ENCODE peak calls at places on chromosomes 11 and 22, in four cellular contexts. J is IMR-90, D is OCI-LY7, K is neural crest cell. P is an unnamed sample.

GRCh38 chr22:27317156-27317555 is 484.4 kb downstream of the MN1 start:
- DNase-seq in J (no peak), D (no peak), K (no peak), P (no peak)

GRCh38 chr11:107198490-107199007 is 180.3 kb upstream of the GUCY1A2 start:
- DNase-seq in J (no peak), D (no peak), K (no peak), P (no peak)

GRCh38 chr11:86575208-86575855 is 97.1 kb downstream of the ME3 start:
- DNase-seq in J (peak), D (no peak), K (no peak), P (no peak)

GRCh38 chr11:43830928-43831440 is 49.6 kb upstream of the ALKBH3 start:
- DNase-seq in J (peak), D (no peak), K (no peak), P (no peak)

GRCh38 chr11:6229911-6230310 is 4.5 kb downstream of the FHIP1B start:
- DNase-seq in J (no peak), D (peak), K (no peak), P (no peak)

GRCh38 chr22:35961480-35961902 is 67.1 kb downstream of the RBFOX2 start:
- DNase-seq in J (peak), D (no peak), K (no peak), P (no peak)

GRCh38 chr22:24101966-24102365 is 79.3 kb upstream of the SUSD2 start:
- DNase-seq in J (no peak), D (no peak), K (no peak), P (no peak)

GRCh38 chr22:33864723-33865130 is 55.5 kb downstream of the LARGE1 start:
- DNase-seq in J (peak), D (no peak), K (no peak), P (no peak)

GRCh38 chr11:39374963-39375698 is 2084.3 kb downstream of the LRRC4C start:
- DNase-seq in J (peak), D (peak), K (peak), P (peak)

GRCh38 chr22:46863794-46864193 is 101.3 kb downstream of the TBC1D22A start:
- DNase-seq in J (no peak), D (no peak), K (no peak), P (no peak)

GRCh38 chr11:78432058-78432515 is 14.5 kb upstream of the GAB2 start:
- DNase-seq in J (no peak), D (no peak), K (peak), P (no peak)

GRCh38 chr22:38490915-38491314 is 15.2 kb downstream of the DDX17 start:
- DNase-seq in J (peak), D (no peak), K (no peak), P (no peak)

GRCh38 chr11:76270387-76270786 is 64.1 kb upstream of the WNT11 start:
- DNase-seq in J (no peak), D (no peak), K (no peak), P (no peak)

DNA sequence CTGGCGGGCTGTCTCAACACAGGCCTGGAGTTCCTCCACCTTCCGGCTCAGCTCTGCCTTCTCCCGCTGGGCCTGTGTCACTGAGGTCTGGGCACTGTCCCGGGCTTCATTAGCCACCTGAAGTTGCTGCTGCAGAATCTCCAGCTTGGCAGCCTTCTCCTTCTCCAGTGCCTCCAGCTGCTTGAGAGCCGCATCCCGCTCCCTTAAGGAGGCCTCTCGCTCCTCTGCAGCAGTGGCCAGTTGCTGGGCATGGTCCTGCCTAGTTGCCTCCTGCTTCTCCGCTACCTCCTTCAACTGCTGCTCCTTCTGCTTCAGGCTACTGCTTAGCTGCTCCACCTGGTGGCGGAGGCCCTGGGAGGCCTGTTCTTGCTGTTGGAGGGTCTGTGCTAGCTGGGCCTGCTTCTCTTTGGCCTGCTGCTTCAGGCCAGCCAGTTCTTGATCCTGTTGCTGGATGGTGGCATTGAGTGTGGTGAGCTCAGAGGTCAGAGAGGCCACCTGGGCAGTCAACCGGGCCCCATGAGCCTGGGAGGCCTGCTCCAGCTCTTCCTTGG is 16.9 kb downstream of the IL18BP start:
- DNase-seq in J (peak), D (peak), K (no peak), P (no peak)
- TF ChIP-seq CTCF in J (peak), D (peak), K (peak), P (peak)

GRCh38 chr22:19360300-19360792 is 68.8 kb upstream of the CLTCL1 start:
- DNase-seq in J (no peak), D (no peak), K (no peak), P (no peak)
- TF ChIP-seq CTCF in J (no peak), D (no peak), K (no peak), P (no peak)

GRCh38 chr11:84390441-84391078 is 1104.4 kb upstream of the CCDC90B start:
- DNase-seq in J (no peak), D (no peak), K (no peak), P (no peak)
- TF ChIP-seq CTCF in J (no peak), D (peak), K (no peak), P (peak)

DNA sequence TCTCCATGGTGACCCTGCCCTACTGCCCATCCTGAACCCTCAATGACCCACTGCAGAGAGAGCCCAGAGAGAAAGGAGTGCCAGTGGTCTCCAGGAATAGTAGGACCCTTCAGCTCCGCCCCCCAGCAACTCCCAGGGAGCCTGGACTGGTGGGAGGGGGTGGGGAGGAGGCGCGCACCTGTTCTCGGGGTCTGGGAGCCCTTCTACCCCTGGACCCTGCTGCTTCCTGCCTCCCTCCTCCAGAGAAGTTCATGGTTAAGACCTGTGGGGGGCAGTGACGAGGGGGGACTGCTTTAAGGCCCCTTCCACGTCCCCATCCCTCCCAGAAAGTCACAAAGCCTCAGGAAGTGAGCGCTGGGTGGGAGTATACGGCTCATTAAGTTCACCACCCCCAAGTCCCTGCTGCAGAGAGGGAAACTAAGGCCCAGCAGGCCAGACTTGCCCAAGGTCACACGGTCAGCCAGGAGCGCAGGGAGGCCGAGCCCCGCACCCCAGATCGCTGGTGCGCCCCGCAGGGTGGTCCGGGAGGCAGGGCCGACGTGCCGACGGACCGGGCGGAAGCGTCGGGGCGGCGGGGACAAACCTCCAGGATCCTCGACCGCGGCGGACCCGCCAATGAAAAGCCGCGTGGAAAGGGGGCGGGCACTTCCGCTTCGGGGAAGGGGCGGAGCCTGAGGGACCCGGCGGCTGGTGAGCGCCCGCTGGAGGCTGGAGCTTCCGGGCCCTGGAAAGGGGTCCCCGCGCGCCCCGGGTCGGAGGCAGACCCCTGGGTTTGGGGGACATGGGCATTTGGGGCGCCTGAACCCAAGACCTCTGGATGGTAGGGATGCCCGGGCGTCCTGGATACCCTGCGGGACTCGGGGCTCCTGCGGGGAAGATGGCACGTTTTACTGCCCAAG is at the start of the genes NUDT22 and TRPT1:
- DNase-seq in J (peak), D (peak), K (peak), P (peak)
- TF ChIP-seq CTCF in J (peak), D (peak), K (peak), P (peak)

GRCh38 chr11:32115406-32115805 is 24.5 kb downstream of the RCN1 start:
- DNase-seq in J (no peak), D (no peak), K (no peak), P (no peak)
- TF ChIP-seq CTCF in J (no peak), D (no peak), K (no peak), P (no peak)